ENCODE peak calls at places on chromosomes 1 and 21, in four cellular contexts. P is GM12865, G is hepatocyte, T is lower lobe of right lung. C is an unnamed sample.

GRCh38 chr1:173861731-173862145 is 6.1 kb downstream of the GAS5 start:
- DNase-seq in T (no peak), P (peak), G (no peak), C (no peak)

GRCh38 chr1:40750326-40750975 is 33.1 kb upstream of the KCNQ4 start:
- DNase-seq in T (no peak), P (no peak), G (no peak), C (no peak)

GRCh38 chr1:155040358-155041093 is 6.9 kb downstream of the DCST1 start:
- DNase-seq in P (no peak), T (no peak), G (no peak), C (no peak)

GRCh38 chr21:42660118-42660470 is 6.7 kb downstream of the PDE9A start:
- DNase-seq in T (no peak), P (no peak), G (no peak), C (no peak)

GRCh38 chr21:41964171-41964570 is 10.4 kb upstream of the C2CD2 start:
- DNase-seq in T (no peak), P (no peak), G (no peak), C (no peak)

GRCh38 chr1:10867914-10868598 is 71.6 kb upstream of the CASZ1 start:
- DNase-seq in P (no peak), G (no peak), T (no peak), C (no peak)

GRCh38 chr1:165116732-165117131 is 239.8 kb downstream of the LMX1A start:
- DNase-seq in P (no peak), G (peak), T (no peak), C (no peak)

GRCh38 chr1:79711001-79711431 is 704.5 kb upstream of the ADGRL4 start:
- DNase-seq in P (peak), T (no peak), G (peak), C (no peak)

GRCh38 chr21:43884012-43884860 is 19.2 kb downstream of the AGPAT3 start:
- DNase-seq in P (peak), T (no peak), G (peak), C (peak)

GRCh38 chr1:156618853-156619581 is at the start of gene HAPLN2:
- DNase-seq in T (no peak), P (peak), G (peak), C (no peak)

GRCh38 chr1:30147188-30147587 is 576.2 kb downstream of the MATN1 start:
- DNase-seq in P (no peak), G (no peak), T (no peak), C (no peak)

GRCh38 chr1:58896211-58897183 is 112.7 kb upstream of the JUN start:
- DNase-seq in P (no peak), G (peak), T (peak), C (peak)

GRCh38 chr1:44890007-44890406 is 47.0 kb upstream of the PTCH2 start:
- DNase-seq in T (no peak), P (no peak), G (no peak), C (no peak)

GRCh38 chr1:77039739-77040138 is 172.5 kb downstream of the ST6GALNAC5 start:
- DNase-seq in P (no peak), T (no peak), G (peak), C (no peak)

GRCh38 chr1:226862900-226863299 is 7.5 kb upstream of the PSEN2 start:
- DNase-seq in T (no peak), P (no peak), G (no peak), C (no peak)

GRCh38 chr1:54857741-54858665 is 29.0 kb downstream of the DHCR24 start:
- DNase-seq in G (peak), T (no peak), P (no peak), C (peak)

GRCh38 chr1:43373034-43373940 is 5.5 kb upstream of the ELOVL1 start:
- DNase-seq in G (peak), T (no peak), P (no peak), C (no peak)

GRCh38 chr1:35324486-35324885 is 56.0 kb downstream of the ZMYM4 start:
- DNase-seq in G (no peak), P (no peak), T (no peak), C (no peak)

GRCh38 chr1:183370399-183371058 is 47.7 kb downstream of the NMNAT2 start:
- DNase-seq in P (no peak), T (peak), G (no peak), C (peak)

GRCh38 chr21:35150562-35151226 is 101.6 kb upstream of the RUNX1 start:
- DNase-seq in G (no peak), P (no peak), T (no peak), C (peak)

GRCh38 chr1:202311880-202312635 is 29.7 kb downstream of the UBE2T start:
- DNase-seq in T (no peak), G (no peak), P (no peak), C (no peak)

GRCh38 chr1:231986631-231987291 is 360.2 kb downstream of the DISC1 start:
- DNase-seq in G (no peak), P (no peak), T (no peak), C (no peak)

GRCh38 chr1:71273326-71273725 is 192.5 kb upstream of the ZRANB2 start:
- DNase-seq in P (no peak), G (no peak), T (no peak), C (no peak)

C was measured in MV-4-11.